ENCODE peak calls at places on chromosome 10, in five cellular contexts. N is vagina, L is WERI-Rb-1, Q is lung, P is esophagus squamous epithelium. W is an unnamed sample.

GRCh38 chr10:128440513-128441160 is 314.4 kb upstream of the MKI67 start:
- DNase-seq in L (peak; percentile 95), P (no peak), N (no peak), Q (no peak), W (no peak)

GRCh38 chr10:24223953-24224352 is 15.0 kb downstream of the KIAA1217 start:
- DNase-seq in L (no peak), N (no peak), Q (peak; percentile 56), P (no peak), W (no peak)

GRCh38 chr10:96089670-96090462 is 40.2 kb upstream of the ZNF518A start:
- DNase-seq in L (peak; percentile 95), N (no peak), Q (peak; percentile 95), P (peak; percentile 85), W (peak; percentile 67)

GRCh38 chr10:28393956-28394568 is 91.2 kb upstream of the MPP7 start:
- DNase-seq in P (no peak), Q (peak; percentile 62), N (no peak), L (peak; percentile 49), W (peak; percentile 16)

GRCh38 chr10:93152136-93152535 is 78.4 kb downstream of the CYP26A1 start:
- DNase-seq in P (no peak), L (no peak), Q (no peak), N (no peak), W (peak; percentile 21)

GRCh38 chr10:51804861-51805260 is 105.5 kb upstream of the CSTF2T start:
- DNase-seq in L (no peak), N (no peak), P (no peak), Q (no peak), W (no peak)

GRCh38 chr10:3754727-3755439 is 30.1 kb downstream of the KLF6 start:
- DNase-seq in N (no peak), Q (no peak), L (no peak), P (no peak), W (peak; percentile 95)

GRCh38 chr10:59872892-59873463 is 33.4 kb downstream of the CCDC6 start:
- DNase-seq in P (peak; percentile 6), Q (peak; percentile 34), L (no peak), N (no peak), W (peak; percentile 48)

GRCh38 chr10:131848296-131848695 is 52.5 kb upstream of the PPP2R2D start:
- DNase-seq in P (no peak), Q (no peak), N (no peak), L (no peak), W (no peak)

GRCh38 chr10:132175907-132176581 is 10.7 kb upstream of the DPYSL4 start:
- DNase-seq in N (no peak), P (no peak), Q (no peak), L (peak; percentile 62), W (no peak)

GRCh38 chr10:62115842-62116241 is 152.8 kb downstream of the RTKN2 start:
- DNase-seq in Q (peak; percentile 7), N (no peak), L (no peak), P (no peak), W (no peak)

GRCh38 chr10:109895095-109895818 is 28.1 kb downstream of the XPNPEP1 start:
- DNase-seq in P (no peak), N (no peak), L (no peak), Q (no peak), W (no peak)

GRCh38 chr10:110561292-110561691 is 6.2 kb upstream of the SMC3 start:
- DNase-seq in L (no peak), P (no peak), N (no peak), Q (no peak), W (no peak)

GRCh38 chr10:72083234-72084093 is 4.9 kb downstream of the SPOCK2 start:
- DNase-seq in Q (no peak), P (no peak), N (no peak), L (no peak), W (no peak)

GRCh38 chr10:113187066-113187777 is 237.2 kb downstream of the TCF7L2 start:
- DNase-seq in N (peak; percentile 61), Q (no peak), L (no peak), P (no peak), W (no peak)

GRCh38 chr10:102455893-102456471 is 4.6 kb upstream of the C10orf95 start:
- DNase-seq in P (no peak), N (no peak), L (peak; percentile 88), Q (peak; percentile 80), W (peak; percentile 68)

GRCh38 chr10:92079003-92079402 is 155.4 kb downstream of the BTAF1 start:
- DNase-seq in Q (no peak), L (no peak), P (no peak), N (no peak), W (no peak)

GRCh38 chr10:69851306-69851705 is 49.6 kb downstream of the COL13A1 start:
- DNase-seq in N (no peak), P (no peak), L (no peak), Q (no peak), W (no peak)

GRCh38 chr10:24979685-24980084 is 27.3 kb upstream of the PRTFDC1 start:
- DNase-seq in Q (no peak), N (no peak), P (no peak), L (no peak), W (no peak)

GRCh38 chr10:63129888-63130287 is 3.2 kb upstream of the NRBF2 start:
- DNase-seq in N (no peak), Q (no peak), L (no peak), P (no peak), W (no peak)

GRCh38 chr10:108104697-108105096 is 940.2 kb upstream of the SORCS1 start:
- DNase-seq in N (no peak), P (no peak), Q (no peak), L (no peak), W (no peak)

GRCh38 chr10:7686351-7687171 is 16.6 kb upstream of the ITIH2 start:
- DNase-seq in P (no peak), L (no peak), N (no peak), Q (peak; percentile 32), W (no peak)

GRCh38 chr10:123580426-123580825 is 85.7 kb upstream of the GPR26 start:
- DNase-seq in Q (no peak), P (no peak), N (peak; percentile 95), L (no peak), W (no peak)

GRCh38 chr10:13352519-13352918 is 4.4 kb upstream of the SEPHS1 start:
- DNase-seq in P (no peak), Q (no peak), N (no peak), L (no peak), W (no peak)

GRCh38 chr10:6667679-6668270 is 87.7 kb upstream of the PRKCQ start:
- DNase-seq in L (no peak), N (no peak), P (no peak), Q (no peak), W (peak; percentile 14)

GRCh38 chr10:128867119-128867518 is 599.9 kb upstream of the MGMT start:
- DNase-seq in P (no peak), L (no peak), Q (peak; percentile 3), N (no peak), W (no peak)

GRCh38 chr10:34816067-34817002 is 1.2 kb upstream of the PARD3 start:
- DNase-seq in Q (no peak), L (no peak), P (no peak), N (no peak), W (no peak)

GRCh38 chr10:97788552-97789442 is 17.0 kb upstream of the SFRP5 start:
- DNase-seq in Q (peak; percentile 54), L (peak; percentile 75), P (no peak), N (no peak), W (no peak)

GRCh38 chr10:104330168-104331117 is 7.8 kb downstream of the ITPRIP start:
- DNase-seq in N (no peak), P (no peak), L (peak; percentile 40), Q (no peak), W (no peak)

GRCh38 chr10:6062101-6062771 is at the start of gene IL2RA:
- DNase-seq in L (no peak), P (no peak), N (peak; percentile 37), Q (no peak), W (no peak)

DNA sequence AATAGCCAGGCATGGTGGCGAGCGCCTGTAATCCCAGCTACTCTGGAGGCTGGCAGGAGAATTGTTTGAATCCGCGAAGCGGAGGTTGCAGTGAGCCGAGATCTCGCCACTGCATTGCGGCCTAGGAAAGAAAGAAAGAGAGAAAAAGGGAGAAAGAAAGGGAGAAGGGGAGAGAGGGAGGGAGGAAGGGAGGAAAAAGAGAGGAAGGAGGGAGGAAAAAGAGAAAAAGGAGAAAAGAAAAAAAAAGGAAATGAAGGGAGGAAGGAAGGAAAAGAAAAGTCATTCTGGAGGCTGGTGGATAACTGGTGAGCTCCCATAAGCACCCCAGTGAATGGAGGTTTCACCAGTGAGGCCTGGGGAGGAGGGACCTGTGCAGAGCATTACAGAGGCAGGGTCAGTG is 7.6 kb upstream of the OGDHL start:
- DNase-seq in Q (no peak), N (no peak), P (no peak), L (no peak), W (no peak)
- H3K27me3 ChIP-seq in Q (peaks cover 12% of the 10 kb centered on the region), N (no peaks in the 10 kb centered on the region), P (peaks cover 7% of the 10 kb centered on the region), L (no peaks in the 10 kb centered on the region), W (peaks cover 29% of the 10 kb centered on the region)

GRCh38 chr10:77308084-77308732 is 329.4 kb downstream of the KCNMA1 start:
- DNase-seq in P (no peak), L (peak; percentile 41), N (no peak), Q (no peak), W (no peak)

GRCh38 chr10:77313066-77313750 is 324.4 kb downstream of the KCNMA1 start:
- DNase-seq in L (peak; percentile 74), P (no peak), Q (no peak), N (no peak), W (no peak)

GRCh38 chr10:77309103-77310013 is 328.2 kb downstream of the KCNMA1 start:
- DNase-seq in Q (no peak), L (no peak), N (no peak), P (no peak), W (no peak)

GRCh38 chr10:77310288-77310687 is 327.3 kb downstream of the KCNMA1 start:
- DNase-seq in L (no peak), Q (no peak), N (no peak), P (no peak), W (no peak)

DNA sequence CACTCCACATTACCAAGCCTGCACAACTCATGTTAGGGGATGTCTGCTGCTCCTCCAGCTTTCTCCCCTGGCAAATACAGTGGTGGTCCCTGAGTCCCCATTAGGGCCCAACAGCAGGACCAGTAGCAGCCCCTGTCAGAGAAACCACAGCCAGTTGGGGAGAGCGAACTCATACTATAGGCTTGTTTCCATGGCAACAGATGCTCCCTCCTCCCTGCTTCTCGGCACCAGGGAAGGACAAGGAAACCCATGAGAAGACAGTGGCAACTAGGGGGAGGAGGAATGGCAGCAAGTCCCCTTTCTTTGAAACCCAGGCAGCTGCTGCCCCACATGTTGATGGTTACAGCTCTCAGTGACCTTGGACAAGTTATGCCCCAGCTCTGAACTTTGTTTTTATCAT is 326.4 kb downstream of the KCNMA1 start:
- DNase-seq in L (no peak), Q (no peak), N (no peak), P (no peak), W (no peak)
- H3K27me3 ChIP-seq in L (no peaks in the 10 kb centered on the region), Q (no peaks in the 10 kb centered on the region), N (no peaks in the 10 kb centered on the region), P (no peaks in the 10 kb centered on the region), W (no peaks in the 10 kb centered on the region)

GRCh38 chr10:43268491-43268890 is 1.6 kb upstream of the RASGEF1A start:
- DNase-seq in L (no peak), N (no peak), P (no peak), Q (no peak), W (no peak)
- H3K27me3 ChIP-seq in L (peaks cover 10% of the 10 kb centered on the region), N (peaks cover 15% of the 10 kb centered on the region), P (peaks cover 16% of the 10 kb centered on the region), Q (peaks cover 7% of the 10 kb centered on the region), W (peaks cover 52% of the 10 kb centered on the region)

DNA sequence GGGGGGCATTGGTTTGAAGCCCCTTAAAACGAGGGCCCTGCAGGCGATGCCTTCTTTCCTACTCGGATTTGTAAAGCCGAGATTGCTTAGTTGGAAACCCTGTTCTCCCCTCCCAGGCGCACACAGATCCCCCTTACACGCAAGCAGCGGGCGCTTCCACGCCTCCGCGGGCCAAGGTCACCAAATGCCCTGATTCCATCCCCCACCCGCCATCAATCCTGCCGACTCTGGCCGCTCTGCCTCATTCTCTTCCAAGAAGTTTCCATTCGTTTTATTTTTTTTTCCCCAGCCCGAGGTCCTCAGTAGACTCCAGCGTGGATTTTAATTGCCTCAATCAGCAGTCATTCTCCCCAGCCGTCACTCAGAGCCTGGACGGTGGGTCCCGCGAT is 1.0 kb upstream of the GAD2 start:
- DNase-seq in N (no peak), L (peak; percentile 10), Q (no peak), P (no peak), W (no peak)
- H3K27me3 ChIP-seq in N (peaks cover 14% of the 10 kb centered on the region), L (no peaks in the 10 kb centered on the region), Q (peaks cover 27% of the 10 kb centered on the region), P (peaks cover 21% of the 10 kb centered on the region), W (peaks cover 83% of the 10 kb centered on the region)